ENCODE peak calls at places on chromosome 2, in five cellular contexts. G is fibroblast of lung, Y is tibial nerve, A is AG04450, W is body of pancreas. E is an unnamed sample.

GRCh38 chr2:179561702-179562101 is 297.1 kb upstream of the SESTD1 start:
- DNase-seq in A (no peak), Y (no peak), G (no peak), W (no peak), E (no peak)

GRCh38 chr2:240358821-240359342 is 76.6 kb upstream of the GPC1 start:
- DNase-seq in Y (no peak), G (no peak), A (no peak), W (no peak), E (no peak)

GRCh38 chr2:119024152-119024551 is 82.2 kb downstream of the MARCO start:
- DNase-seq in W (no peak), A (no peak), Y (no peak), G (no peak), E (no peak)

GRCh38 chr2:238899386-238899785 is 51.5 kb downstream of the TWIST2 start:
- DNase-seq in W (no peak), G (no peak), Y (no peak), A (no peak), E (no peak)

GRCh38 chr2:7812231-7812995 is 869.4 kb upstream of the ID2 start:
- DNase-seq in G (peak; percentile 61), Y (no peak), A (no peak), W (no peak), E (no peak)

GRCh38 chr2:102848366-102848839 is 86.6 kb downstream of the TMEM182 start:
- DNase-seq in Y (peak; percentile 18), G (peak; percentile 55), A (no peak), W (peak; percentile 87), E (peak; percentile 9)

GRCh38 chr2:140680862-140681261 is 1450.0 kb downstream of the LRP1B start:
- DNase-seq in G (no peak), W (no peak), Y (no peak), A (no peak), E (no peak)

GRCh38 chr2:107009275-107009674 is 123.3 kb upstream of the ST6GAL2 start:
- DNase-seq in G (no peak), A (no peak), W (no peak), Y (no peak), E (no peak)

GRCh38 chr2:20622731-20623130 is 28.2 kb downstream of the HS1BP3 start:
- DNase-seq in G (no peak), W (peak; percentile 22), A (no peak), Y (no peak), E (no peak)

GRCh38 chr2:18795881-18796280 is 206.5 kb upstream of the NT5C1B start:
- DNase-seq in Y (no peak), W (no peak), A (no peak), G (peak; percentile 43), E (no peak)

GRCh38 chr2:8976419-8976818 is 27.1 kb downstream of the MBOAT2 start:
- DNase-seq in G (no peak), A (no peak), Y (no peak), W (no peak), E (no peak)

GRCh38 chr2:216006164-216006663 is 7.1 kb downstream of the MREG start:
- DNase-seq in W (no peak), Y (no peak), A (no peak), G (no peak), E (peak; percentile 72)

GRCh38 chr2:55460562-55460961 is 40.9 kb upstream of the CCDC88A start:
- DNase-seq in Y (no peak), G (peak; percentile 34), W (no peak), A (no peak), E (no peak)

GRCh38 chr2:74440005-74440377 is 1.7 kb downstream of the RTKN start:
- DNase-seq in A (no peak), Y (peak; percentile 68), G (peak; percentile 61), W (peak; percentile 57), E (no peak)

GRCh38 chr2:22027345-22028005 is 903.7 kb downstream of the TDRD15 start:
- DNase-seq in A (no peak), W (no peak), G (no peak), Y (no peak), E (no peak)

GRCh38 chr2:2720351-2720750 is 389.3 kb upstream of the MYT1L start:
- DNase-seq in W (no peak), G (no peak), Y (no peak), A (no peak), E (no peak)

GRCh38 chr2:27960237-27960912 is 69.8 kb downstream of the BABAM2 start:
- DNase-seq in W (no peak), Y (no peak), A (peak; percentile 78), G (peak; percentile 92), E (peak; percentile 23)

GRCh38 chr2:112623913-112624777 is 21.6 kb upstream of the SLC20A1 start:
- DNase-seq in W (no peak), Y (no peak), G (peak; percentile 89), A (no peak), E (peak; percentile 88)

GRCh38 chr2:8774371-8774770 is 63.0 kb downstream of the KIDINS220 start:
- DNase-seq in Y (no peak), G (no peak), W (no peak), A (no peak), E (no peak)

GRCh38 chr2:197001921-197002320 is 75.4 kb upstream of the PGAP1 start:
- DNase-seq in G (no peak), Y (no peak), W (no peak), A (no peak), E (no peak)

GRCh38 chr2:67399831-67400489 is 2.8 kb downstream of the ETAA1 start:
- DNase-seq in G (peak; percentile 59), A (no peak), Y (no peak), W (no peak), E (no peak)

GRCh38 chr2:170177950-170178781 is at the start of gene MYO3B:
- DNase-seq in Y (no peak), W (no peak), G (peak; percentile 40), A (no peak), E (no peak)

DNA sequence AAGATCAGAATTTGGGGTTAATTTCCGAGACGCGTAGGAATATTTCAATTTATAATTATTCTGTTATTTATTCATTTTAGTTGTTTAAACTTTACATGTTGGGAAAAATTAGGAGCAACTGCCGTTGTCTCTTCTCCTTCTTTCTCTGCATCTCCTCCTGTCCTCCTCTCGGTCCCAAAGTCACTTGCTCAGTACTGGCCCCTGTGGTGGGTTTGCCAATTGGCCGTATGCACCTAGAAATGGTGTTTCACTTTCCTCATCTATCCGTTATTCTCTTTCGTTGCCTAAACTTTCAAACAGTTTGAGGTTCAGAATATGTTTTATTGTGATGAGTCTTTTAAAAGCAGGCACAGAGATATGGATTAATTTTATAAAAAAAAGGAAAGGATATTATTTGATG is 517.9 kb downstream of the PLCL1 start:
- DNase-seq in Y (no peak), A (no peak), G (no peak), W (no peak), E (no peak)
- TF ChIP-seq CTCF in Y (no peak), A (peak; percentile 24), G (peak; percentile 39), W (no peak), E (no peak)

DNA sequence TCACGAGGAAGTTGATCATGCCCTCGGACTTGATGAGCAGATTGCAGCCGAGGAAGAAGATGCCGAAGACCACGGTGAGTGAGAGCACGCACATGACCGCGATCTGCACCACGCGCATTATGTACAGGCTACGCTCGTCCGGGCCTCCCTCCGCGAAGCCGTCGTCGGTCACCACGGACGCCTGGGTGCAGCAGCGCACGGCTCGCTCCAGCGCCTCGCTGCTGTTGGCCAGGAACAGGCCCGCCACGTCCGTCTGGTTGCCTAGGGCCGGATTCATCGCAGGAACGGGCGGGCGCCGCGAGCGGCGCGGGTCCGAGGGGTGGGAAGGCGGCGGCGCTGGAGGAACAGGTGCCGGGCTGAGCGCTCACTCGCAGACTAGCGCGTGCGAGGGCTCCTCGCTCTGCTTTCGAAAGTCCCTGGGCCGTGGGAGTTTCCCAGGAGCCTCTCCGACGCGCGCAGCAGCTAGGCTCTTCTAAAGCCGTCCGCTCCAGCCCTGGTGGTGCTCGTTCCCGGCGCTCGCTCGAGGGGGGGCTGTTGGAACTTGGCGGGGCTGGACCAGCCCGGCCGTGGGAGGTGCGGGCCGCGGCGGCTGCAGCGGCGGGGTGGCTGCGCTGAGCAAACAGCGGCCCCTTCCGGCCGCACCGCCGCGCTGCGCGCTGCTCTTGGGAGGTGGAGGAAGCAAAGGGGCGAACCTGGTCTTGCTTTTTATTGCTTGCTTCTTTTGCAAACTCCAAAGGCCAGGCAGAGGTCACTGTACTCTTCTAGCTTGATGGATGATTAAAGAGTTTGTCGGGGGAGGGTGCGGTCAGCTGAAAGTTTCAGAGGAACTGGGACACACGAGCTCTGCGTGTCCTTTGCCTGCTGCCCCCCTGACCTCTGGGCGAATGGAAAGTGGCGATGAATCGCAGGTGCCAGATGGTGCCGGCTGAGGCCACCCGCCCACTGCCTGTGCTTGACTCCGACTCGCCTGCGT is at the start of gene RPRM:
- DNase-seq in Y (peak; percentile 48), G (peak; percentile 39), W (peak; percentile 81), A (peak; percentile 1), E (peak; percentile 59)
- TF ChIP-seq CTCF in Y (peak; percentile 88), G (peak; percentile 58), W (peak; percentile 92), A (peak; percentile 65), E (peak; percentile 78)

DNA sequence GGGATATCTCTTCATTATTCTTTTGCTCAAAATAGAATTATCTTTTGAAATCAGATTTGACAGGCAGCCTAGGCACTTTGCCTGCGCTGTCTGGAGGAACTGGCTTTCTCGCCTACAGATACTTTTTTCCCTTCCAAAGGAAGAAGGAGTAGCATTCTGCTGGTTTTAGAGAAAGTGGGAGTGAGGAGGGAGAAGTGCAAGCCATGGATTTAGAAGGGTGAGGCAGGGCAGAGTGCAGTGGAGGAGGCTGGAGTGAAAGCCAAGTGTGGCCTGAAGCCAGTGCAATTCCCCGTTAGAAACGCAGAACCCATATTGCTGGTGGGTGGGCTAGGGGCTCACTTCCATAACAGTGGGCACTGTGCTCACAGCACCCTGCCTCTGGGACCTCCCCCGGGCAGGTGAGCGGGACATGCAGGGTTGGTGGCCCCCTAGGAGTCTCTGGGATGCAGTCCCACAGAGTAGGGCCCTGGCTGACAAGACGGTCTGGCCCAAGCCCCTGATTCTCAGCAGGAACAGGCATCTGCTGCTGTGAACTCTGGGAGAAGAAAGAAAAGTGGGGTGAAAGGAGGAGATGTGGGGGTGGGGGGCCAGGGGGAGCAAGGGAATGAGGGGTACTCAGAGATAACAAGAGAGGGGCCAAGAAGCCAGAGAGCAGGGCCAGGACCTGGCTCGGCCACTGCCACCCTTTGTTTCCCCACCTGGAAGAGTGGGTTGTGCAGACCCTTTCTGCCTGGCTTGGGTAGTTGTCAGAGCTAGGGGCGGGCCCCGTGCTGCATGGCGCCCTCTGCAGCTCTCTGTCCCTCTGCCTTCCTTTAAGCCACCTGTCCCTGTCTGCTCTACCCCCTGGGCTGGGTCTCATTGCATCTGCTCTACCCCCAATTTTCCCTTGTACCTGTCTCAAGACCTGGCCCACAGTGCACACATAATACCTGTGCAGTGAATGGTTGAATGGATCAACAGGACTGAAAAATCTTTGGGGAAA is 273.5 kb upstream of the HS6ST1 start:
- DNase-seq in W (no peak), G (no peak), A (no peak), Y (no peak), E (no peak)
- TF ChIP-seq CTCF in W (no peak), G (no peak), A (no peak), Y (no peak), E (no peak)

DNA sequence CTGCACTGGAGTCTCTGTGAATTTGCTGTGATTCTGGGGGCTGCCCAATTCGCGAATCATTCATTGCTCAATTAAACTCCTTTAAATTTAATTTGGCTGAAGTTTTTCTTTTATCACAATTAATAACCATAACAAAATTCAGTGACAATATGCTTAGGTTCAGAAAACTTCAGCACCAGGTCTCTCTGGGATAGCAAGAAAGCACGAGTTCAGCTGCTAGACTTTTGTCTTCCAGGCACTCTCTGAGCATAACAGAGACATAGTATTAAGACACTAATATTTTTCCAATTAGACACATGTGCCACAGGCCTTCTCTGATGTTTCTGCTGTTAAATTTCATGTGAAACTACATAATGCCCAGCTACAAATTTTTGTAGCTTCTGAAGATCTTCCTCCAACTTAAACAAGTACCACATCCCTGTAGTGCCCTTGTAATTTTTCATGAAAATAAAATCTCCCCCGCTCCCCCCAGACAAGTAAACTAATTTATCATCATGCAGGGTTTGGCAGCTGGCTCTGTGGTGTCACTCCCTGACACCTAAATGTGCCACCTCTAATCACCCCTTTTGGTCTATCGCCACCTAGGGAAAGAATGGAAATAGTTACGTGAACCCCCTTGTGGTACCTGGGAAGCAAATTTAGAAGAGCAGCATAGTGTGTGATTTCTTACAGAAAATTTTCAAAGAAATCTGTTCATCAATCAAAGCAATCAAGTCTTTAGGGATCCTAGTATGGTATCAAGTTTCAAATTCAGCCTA is 94.1 kb downstream of the CSRNP3 start:
- DNase-seq in Y (no peak), W (no peak), G (no peak), A (no peak), E (peak; percentile 2)
- TF ChIP-seq CTCF in Y (no peak), W (no peak), G (no peak), A (peak; percentile 3), E (no peak)